ENCODE peak calls at places on chromosomes 2 and 18, in five cellular contexts. One of them, this sample, is unnamed.

GRCh38 chr2:179854891-179855290 is 6.5 kb downstream of the ZNF385B start:
- DNase-seq in epithelial cell of prostate: no peak
- DNase-seq in left ventricle myocardium superior: no peak
- DNase-seq in mesothelial cell of epicardium: no peak
- DNase-seq in ACHN: no peak
- DNase-seq in this sample: no peak

GRCh38 chr2:207423886-207424285 is 105.9 kb upstream of the CREB1 start:
- DNase-seq in epithelial cell of prostate: peak; percentile 22
- DNase-seq in left ventricle myocardium superior: no peak
- DNase-seq in mesothelial cell of epicardium: no peak
- DNase-seq in ACHN: peak; percentile 63
- DNase-seq in this sample: no peak

GRCh38 chr18:58850784-58851469 is 13.8 kb upstream of the ZNF532 start:
- DNase-seq in epithelial cell of prostate: no peak
- DNase-seq in left ventricle myocardium superior: no peak
- DNase-seq in mesothelial cell of epicardium: no peak
- DNase-seq in ACHN: no peak
- DNase-seq in this sample: no peak

GRCh38 chr2:189854152-189854551 is 69.9 kb downstream of the PMS1 start:
- DNase-seq in epithelial cell of prostate: no peak
- DNase-seq in left ventricle myocardium superior: no peak
- DNase-seq in mesothelial cell of epicardium: no peak
- DNase-seq in ACHN: no peak
- DNase-seq in this sample: no peak

GRCh38 chr2:46703588-46703987 is 212.0 kb downstream of the MCFD2 start:
- DNase-seq in epithelial cell of prostate: no peak
- DNase-seq in left ventricle myocardium superior: no peak
- DNase-seq in mesothelial cell of epicardium: no peak
- DNase-seq in ACHN: no peak
- DNase-seq in this sample: no peak

GRCh38 chr2:129748250-129748649 is 231.2 kb upstream of the RAB6C start:
- DNase-seq in epithelial cell of prostate: no peak
- DNase-seq in left ventricle myocardium superior: no peak
- DNase-seq in mesothelial cell of epicardium: no peak
- DNase-seq in ACHN: no peak
- DNase-seq in this sample: no peak

GRCh38 chr18:59096098-59096779 is 43.4 kb upstream of the SEC11C start:
- DNase-seq in epithelial cell of prostate: no peak
- DNase-seq in left ventricle myocardium superior: no peak
- DNase-seq in mesothelial cell of epicardium: no peak
- DNase-seq in ACHN: no peak
- DNase-seq in this sample: no peak

GRCh38 chr2:43842866-43843226 is 4.1 kb downstream of the ABCG8 start:
- DNase-seq in epithelial cell of prostate: no peak
- DNase-seq in left ventricle myocardium superior: no peak
- DNase-seq in mesothelial cell of epicardium: no peak
- DNase-seq in ACHN: no peak
- DNase-seq in this sample: no peak

GRCh38 chr2:160141944-160142343 is 58.1 kb downstream of the ITGB6 start:
- DNase-seq in epithelial cell of prostate: no peak
- DNase-seq in left ventricle myocardium superior: no peak
- DNase-seq in mesothelial cell of epicardium: no peak
- DNase-seq in ACHN: no peak
- DNase-seq in this sample: no peak

GRCh38 chr2:126657636-126658315 is 1.8 kb downstream of the GYPC start:
- DNase-seq in epithelial cell of prostate: no peak
- DNase-seq in left ventricle myocardium superior: peak; percentile 85
- DNase-seq in mesothelial cell of epicardium: no peak
- DNase-seq in ACHN: peak; percentile 96
- DNase-seq in this sample: peak; percentile 13

GRCh38 chr18:75337348-75337747 is 90.2 kb downstream of the SMIM21 start:
- DNase-seq in epithelial cell of prostate: no peak
- DNase-seq in left ventricle myocardium superior: no peak
- DNase-seq in mesothelial cell of epicardium: no peak
- DNase-seq in ACHN: no peak
- DNase-seq in this sample: no peak

GRCh38 chr2:178506524-178506923 is 26.3 kb downstream of the PLEKHA3 start:
- DNase-seq in epithelial cell of prostate: no peak
- DNase-seq in left ventricle myocardium superior: no peak
- DNase-seq in mesothelial cell of epicardium: no peak
- DNase-seq in ACHN: no peak
- DNase-seq in this sample: no peak

GRCh38 chr2:3034396-3034795 is 343.2 kb downstream of the EIPR1 start:
- DNase-seq in epithelial cell of prostate: no peak
- DNase-seq in left ventricle myocardium superior: no peak
- DNase-seq in mesothelial cell of epicardium: no peak
- DNase-seq in ACHN: no peak
- DNase-seq in this sample: no peak

GRCh38 chr2:141728886-141729285 is 401.9 kb downstream of the LRP1B start:
- DNase-seq in epithelial cell of prostate: no peak
- DNase-seq in left ventricle myocardium superior: no peak
- DNase-seq in mesothelial cell of epicardium: no peak
- DNase-seq in ACHN: no peak
- DNase-seq in this sample: no peak

GRCh38 chr2:160406591-160407392 is 86.8 kb downstream of the RBMS1 start:
- DNase-seq in epithelial cell of prostate: no peak
- DNase-seq in left ventricle myocardium superior: peak; percentile 63
- DNase-seq in mesothelial cell of epicardium: no peak
- DNase-seq in ACHN: peak; percentile 73
- DNase-seq in this sample: no peak

GRCh38 chr2:11669454-11670291 is at the start of gene NTSR2:
- DNase-seq in epithelial cell of prostate: no peak
- DNase-seq in left ventricle myocardium superior: peak; percentile 83
- DNase-seq in mesothelial cell of epicardium: peak; percentile 82
- DNase-seq in ACHN: peak; percentile 79
- DNase-seq in this sample: no peak

GRCh38 chr2:70523996-70524965 is 29.3 kb downstream of the TGFA start:
- DNase-seq in epithelial cell of prostate: peak; percentile 97
- DNase-seq in left ventricle myocardium superior: no peak
- DNase-seq in mesothelial cell of epicardium: no peak
- DNase-seq in ACHN: peak; percentile 99
- DNase-seq in this sample: no peak

GRCh38 chr18:9025104-9025838 is 77.2 kb upstream of the NDUFV2 start:
- DNase-seq in epithelial cell of prostate: peak; percentile 59
- DNase-seq in left ventricle myocardium superior: no peak
- DNase-seq in mesothelial cell of epicardium: no peak
- DNase-seq in ACHN: no peak
- DNase-seq in this sample: no peak

GRCh38 chr2:46866770-46867246 is 48.8 kb downstream of the MCFD2 start:
- DNase-seq in epithelial cell of prostate: no peak
- DNase-seq in left ventricle myocardium superior: peak; percentile 53
- DNase-seq in mesothelial cell of epicardium: no peak
- DNase-seq in ACHN: no peak
- DNase-seq in this sample: peak; percentile 64

GRCh38 chr2:62362561-62362960 is 143.4 kb downstream of the TMEM17 start:
- DNase-seq in epithelial cell of prostate: peak; percentile 59
- DNase-seq in left ventricle myocardium superior: no peak
- DNase-seq in mesothelial cell of epicardium: no peak
- DNase-seq in ACHN: no peak
- DNase-seq in this sample: no peak

GRCh38 chr18:23231340-23232021 is 96.2 kb downstream of the CABLES1 start:
- DNase-seq in epithelial cell of prostate: peak; percentile 22
- DNase-seq in left ventricle myocardium superior: peak; percentile 65
- DNase-seq in mesothelial cell of epicardium: no peak
- DNase-seq in ACHN: no peak
- DNase-seq in this sample: peak; percentile 94

GRCh38 chr2:62412347-62412742 is 93.7 kb downstream of the TMEM17 start:
- DNase-seq in epithelial cell of prostate: peak; percentile 53
- DNase-seq in left ventricle myocardium superior: no peak
- DNase-seq in mesothelial cell of epicardium: no peak
- DNase-seq in ACHN: no peak
- DNase-seq in this sample: no peak

GRCh38 chr2:102841107-102841840 is 79.4 kb downstream of the TMEM182 start:
- DNase-seq in epithelial cell of prostate: peak; percentile 12
- DNase-seq in left ventricle myocardium superior: peak; percentile 34
- DNase-seq in mesothelial cell of epicardium: peak; percentile 51
- DNase-seq in ACHN: peak; percentile 62
- DNase-seq in this sample: no peak

GRCh38 chr2:120013569-120014223 is 819 bp downstream of the EPB41L5 start:
- DNase-seq in epithelial cell of prostate: no peak
- DNase-seq in left ventricle myocardium superior: no peak
- DNase-seq in mesothelial cell of epicardium: no peak
- DNase-seq in ACHN: no peak
- DNase-seq in this sample: no peak

GRCh38 chr2:45922577-45922988 is 271.1 kb downstream of the PRKCE start:
- DNase-seq in epithelial cell of prostate: no peak
- DNase-seq in left ventricle myocardium superior: peak; percentile 81
- DNase-seq in mesothelial cell of epicardium: no peak
- DNase-seq in ACHN: no peak
- DNase-seq in this sample: no peak

GRCh38 chr2:157866202-157866601 is 9.9 kb downstream of the ACVR1 start:
- DNase-seq in epithelial cell of prostate: no peak
- DNase-seq in left ventricle myocardium superior: no peak
- DNase-seq in mesothelial cell of epicardium: no peak
- DNase-seq in ACHN: no peak
- DNase-seq in this sample: peak; percentile 32

GRCh38 chr2:99545066-99545465 is 55.2 kb upstream of the REV1 start:
- DNase-seq in epithelial cell of prostate: no peak
- DNase-seq in left ventricle myocardium superior: no peak
- DNase-seq in mesothelial cell of epicardium: no peak
- DNase-seq in ACHN: peak; percentile 25
- DNase-seq in this sample: no peak

GRCh38 chr2:239180526-239181073 is 220.2 kb downstream of the HDAC4 start:
- DNase-seq in epithelial cell of prostate: no peak
- DNase-seq in left ventricle myocardium superior: peak; percentile 13
- DNase-seq in mesothelial cell of epicardium: no peak
- DNase-seq in ACHN: no peak
- DNase-seq in this sample: no peak

GRCh38 chr2:11556101-11556806 is 22.4 kb downstream of the GREB1 start:
- DNase-seq in epithelial cell of prostate: no peak
- DNase-seq in left ventricle myocardium superior: no peak
- DNase-seq in mesothelial cell of epicardium: no peak
- DNase-seq in ACHN: no peak
- DNase-seq in this sample: no peak

GRCh38 chr2:132437852-132438649 is 21.4 kb downstream of the GPR39 start:
- DNase-seq in epithelial cell of prostate: no peak
- DNase-seq in left ventricle myocardium superior: no peak
- DNase-seq in mesothelial cell of epicardium: no peak
- DNase-seq in ACHN: no peak
- DNase-seq in this sample: no peak

GRCh38 chr18:74836296-74837139 is 238.8 kb downstream of the ZNF407 start:
- DNase-seq in epithelial cell of prostate: no peak
- DNase-seq in left ventricle myocardium superior: no peak
- DNase-seq in mesothelial cell of epicardium: no peak
- DNase-seq in ACHN: peak; percentile 32
- DNase-seq in this sample: no peak

GRCh38 chr2:196759378-196759706 is 40.1 kb downstream of the GTF3C3 start:
- DNase-seq in epithelial cell of prostate: no peak
- DNase-seq in left ventricle myocardium superior: no peak
- DNase-seq in mesothelial cell of epicardium: no peak
- DNase-seq in ACHN: no peak
- DNase-seq in this sample: no peak

GRCh38 chr2:141392517-141393213 is 738.2 kb downstream of the LRP1B start:
- DNase-seq in epithelial cell of prostate: no peak
- DNase-seq in left ventricle myocardium superior: no peak
- DNase-seq in mesothelial cell of epicardium: no peak
- DNase-seq in ACHN: no peak
- DNase-seq in this sample: peak; percentile 4

GRCh38 chr2:203951366-203951902 is 14.9 kb downstream of the ICOS start:
- DNase-seq in epithelial cell of prostate: no peak
- DNase-seq in left ventricle myocardium superior: no peak
- DNase-seq in mesothelial cell of epicardium: no peak
- DNase-seq in ACHN: no peak
- DNase-seq in this sample: no peak

GRCh38 chr2:44579136-44579836 is 217.5 kb downstream of the CAMKMT start:
- DNase-seq in epithelial cell of prostate: no peak
- DNase-seq in left ventricle myocardium superior: no peak
- DNase-seq in mesothelial cell of epicardium: no peak
- DNase-seq in ACHN: no peak
- DNase-seq in this sample: no peak